ENCODE peak calls at places on chromosomes 16 and 17, in seven cellular contexts. O, C, K, H, T, Y and B are unnamed samples. For H3K36me3, the result is how much of the 10 kb centered on the place peaks cover.

GRCh38 chr16:84847554-84848415 is 28.0 kb downstream of the CRISPLD2 start:
- DNase-seq in T (no peak), C (no peak), Y (no peak), K (no peak), O (no peak), H (no peak), B (no peak)

GRCh38 chr17:35046740-35047283 is 16.7 kb downstream of the RFFL start:
- DNase-seq in C (no peak), Y (no peak), H (no peak), K (no peak), O (no peak), T (no peak), B (no peak)

GRCh38 chr16:58198022-58198683 is at the start of gene CSNK2A2:
- DNase-seq in C (peak), O (no peak), Y (peak), T (peak), K (peak), H (peak), B (peak)

GRCh38 chr17:82767041-82767754 is 15.3 kb downstream of the TBCD start:
- DNase-seq in O (no peak), C (peak), H (peak), Y (no peak), T (no peak), K (no peak), B (peak)

GRCh38 chr16:85245307-85246172 is 133.3 kb upstream of the CIBAR2 start:
- DNase-seq in K (peak), H (peak), Y (peak), T (peak), C (peak), O (no peak), B (peak)

GRCh38 chr16:85279874-85280545 is 167.7 kb upstream of the CIBAR2 start:
- DNase-seq in Y (no peak), H (no peak), O (no peak), C (no peak), K (peak), T (no peak), B (no peak)

GRCh38 chr17:79942011-79942405 is 93.7 kb downstream of the TBC1D16 start:
- DNase-seq in K (no peak), T (peak), O (no peak), H (no peak), C (no peak), Y (peak), B (peak)

GRCh38 chr16:31134625-31135534 is 647 bp downstream of the PRSS8 start:
- DNase-seq in T (no peak), Y (no peak), C (peak), K (no peak), O (no peak), H (peak), B (peak)

GRCh38 chr17:27751166-27751565 is 49.2 kb downstream of the NOS2 start:
- DNase-seq in H (no peak), C (peak), T (no peak), K (no peak), O (no peak), Y (no peak), B (no peak)

GRCh38 chr16:88830783-88831182 is 19.1 kb upstream of the APRT start:
- DNase-seq in Y (no peak), K (no peak), H (no peak), T (no peak), C (no peak), O (no peak), B (no peak)

GRCh38 chr17:3843935-3844516 is 2.0 kb downstream of the NCBP3 start:
- DNase-seq in K (no peak), T (no peak), C (no peak), H (peak), Y (no peak), O (no peak), B (peak)

GRCh38 chr16:16118337-16118736 is 105.0 kb downstream of the ABCC6 start:
- DNase-seq in T (no peak), O (no peak), C (no peak), H (no peak), Y (no peak), K (no peak), B (no peak)

GRCh38 chr17:49435630-49436029 is 20.9 kb upstream of the PHB1 start:
- DNase-seq in H (no peak), K (no peak), C (no peak), Y (no peak), O (no peak), T (no peak), B (no peak)

GRCh38 chr17:64607862-64608565 is 54.1 kb downstream of the SMURF2 start:
- DNase-seq in H (no peak), K (no peak), Y (no peak), T (no peak), C (no peak), O (no peak), B (no peak)

GRCh38 chr17:83176272-83176955 is 97.0 kb downstream of the METRNL start:
- DNase-seq in K (peak), O (no peak), H (no peak), T (no peak), C (peak), Y (no peak), B (no peak)

GRCh38 chr17:47694018-47694817 is at the start of gene TBKBP1:
- DNase-seq in C (peak), T (peak), O (no peak), Y (peak), H (no peak), K (peak), B (peak)

GRCh38 chr17:80105762-80106161 is 4.4 kb downstream of the GAA start:
- DNase-seq in O (no peak), T (no peak), Y (peak), C (no peak), K (no peak), H (peak), B (no peak)

GRCh38 chr17:14209215-14209614 is 27.4 kb downstream of the CDRT15 start:
- DNase-seq in H (no peak), C (no peak), T (no peak), O (peak), K (no peak), Y (no peak), B (no peak)

GRCh38 chr16:53827741-53828140 is 123.8 kb downstream of the FTO start:
- DNase-seq in K (no peak), O (no peak), H (no peak), C (no peak), Y (no peak), T (no peak), B (no peak)

GRCh38 chr16:29748077-29748759 is 2.4 kb upstream of the C16orf54 start:
- DNase-seq in Y (no peak), H (no peak), O (no peak), K (no peak), C (no peak), T (no peak), B (no peak)

GRCh38 chr16:31348578-31348977 is 6.4 kb upstream of the ITGAX start:
- DNase-seq in K (no peak), Y (no peak), O (no peak), C (no peak), T (no peak), H (no peak), B (no peak)

GRCh38 chr17:63434951-63435571 is 11.0 kb downstream of the CYB561 start:
- DNase-seq in Y (no peak), C (no peak), O (no peak), K (peak), H (peak), T (peak), B (peak)

GRCh38 chr16:59698341-59698979 is 964.3 kb upstream of the GOT2 start:
- DNase-seq in Y (no peak), H (no peak), K (no peak), C (no peak), O (no peak), T (no peak), B (no peak)

GRCh38 chr17:78697122-78697845 is 84.8 kb downstream of the CYTH1 start:
- DNase-seq in T (no peak), H (no peak), K (no peak), O (no peak), Y (no peak), C (no peak), B (no peak)

GRCh38 chr17:67469208-67469980 is 92.3 kb downstream of the PITPNC1 start:
- DNase-seq in H (no peak), O (no peak), T (no peak), C (no peak), K (no peak), Y (no peak), B (no peak)

GRCh38 chr16:22969567-22969966 is 155.6 kb downstream of the HS3ST2 start:
- DNase-seq in C (no peak), O (no peak), K (no peak), H (no peak), T (peak), Y (no peak), B (no peak)

GRCh38 chr17:38877130-38877851 is 7.4 kb downstream of the LASP1 start:
- DNase-seq in Y (no peak), K (no peak), T (no peak), H (no peak), O (no peak), C (no peak), B (no peak)

GRCh38 chr17:1577186-1577585 is 14.6 kb upstream of the PITPNA start:
- DNase-seq in K (peak), O (peak), T (peak), H (peak), C (no peak), Y (peak), B (peak)

GRCh38 chr16:56675685-56676210 is 6.1 kb downstream of the MT1H start:
- DNase-seq in O (no peak), H (no peak), T (no peak), Y (no peak), C (peak), K (no peak), B (no peak)

GRCh38 chr17:72173475-72174116 is 52.8 kb downstream of the SOX9 start:
- DNase-seq in H (no peak), Y (no peak), T (no peak), O (no peak), K (no peak), C (no peak), B (peak)

GRCh38 chr17:10198509-10199249 is at the start of gene GAS7:
- DNase-seq in K (peak), O (peak), H (peak), C (peak), Y (peak), T (peak), B (peak)

GRCh38 chr17:40290629-40291296 is 3.1 kb downstream of the CDC6 start:
- DNase-seq in O (no peak), K (no peak), Y (no peak), T (peak), H (peak), C (no peak), B (peak)

GRCh38 chr16:87174061-87174460 is 143.1 kb downstream of the C16orf95 start:
- DNase-seq in T (no peak), K (no peak), Y (no peak), H (no peak), C (no peak), O (no peak), B (no peak)

GRCh38 chr17:57653279-57653678 is 91.8 kb downstream of the CCDC182 start:
- DNase-seq in T (no peak), H (no peak), K (no peak), O (no peak), Y (no peak), C (no peak), B (no peak)
- H3K36me3 ChIP-seq in T (under half), H (under half), K (under half), O (under half), Y (under half), C (under half), B (under half)

GRCh38 chr17:61461586-61461966 is 9.4 kb downstream of the TBX4 start:
- DNase-seq in Y (no peak), H (no peak), K (no peak), T (no peak), C (no peak), O (no peak), B (no peak)
- TF ChIP-seq CTCF in Y (no peak), H (no peak), K (no peak), T (no peak), C (no peak), O (no peak), B (no peak)

DNA sequence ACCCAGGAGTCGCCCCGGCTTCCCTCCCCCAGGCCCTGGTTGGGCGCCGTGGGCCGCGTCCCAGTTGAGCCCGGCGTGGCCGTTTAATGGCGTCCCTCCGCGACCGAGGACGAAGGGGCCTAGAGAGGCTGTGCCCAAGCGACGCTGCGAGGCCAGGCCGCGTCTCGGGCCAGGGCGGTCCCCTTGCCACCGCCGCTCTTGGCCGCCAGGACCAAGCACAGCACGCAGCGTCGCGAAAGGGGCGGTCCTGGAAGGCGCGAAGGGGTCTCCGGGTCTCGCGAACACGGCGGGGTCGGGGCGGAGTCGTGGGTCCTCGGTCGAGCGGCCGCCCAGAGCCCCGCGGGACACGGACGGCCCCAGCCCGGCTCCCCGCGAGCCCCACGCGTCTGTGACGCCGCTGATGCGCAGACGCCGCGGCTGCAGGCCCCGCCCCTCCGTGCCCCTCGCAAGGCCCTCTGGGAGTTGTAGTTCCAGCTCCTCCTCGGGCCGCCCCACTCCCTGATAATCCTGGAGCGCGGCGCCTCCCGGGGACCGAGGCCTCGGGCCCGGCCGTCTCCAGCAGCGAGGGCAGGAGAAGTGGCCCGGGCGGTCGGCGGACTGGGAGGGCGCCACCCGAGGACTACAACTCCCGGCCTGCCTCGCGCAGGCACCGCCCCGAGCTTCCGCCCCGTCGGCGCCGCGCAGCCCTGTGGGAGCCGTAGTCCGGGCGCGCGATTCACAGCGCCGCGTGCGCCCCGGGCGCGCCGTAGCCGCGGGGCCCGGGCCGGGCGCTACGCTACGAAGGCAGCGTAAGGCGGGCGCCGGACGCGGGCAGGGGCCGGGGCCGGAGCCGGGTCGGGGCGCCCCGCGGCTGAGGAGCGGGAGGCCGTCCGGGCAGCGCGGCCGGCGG is at the start of gene CAPN15:
- DNase-seq in Y (peak), T (peak), O (peak), H (peak), K (peak), C (peak), B (peak)
- TF ChIP-seq POLR2A in Y (peak), T (peak), O (peak), H (no peak), K (peak), C (peak), B (peak)

GRCh38 chr17:7501729-7502128 is 17.6 kb downstream of the POLR2A start:
- DNase-seq in Y (no peak), O (no peak), K (no peak), C (no peak), T (no peak), H (no peak), B (no peak)
- H3K36me3 ChIP-seq in Y (under half), O (half or more), K (half or more), C (half or more), T (under half), H (half or more), B (half or more)

DNA sequence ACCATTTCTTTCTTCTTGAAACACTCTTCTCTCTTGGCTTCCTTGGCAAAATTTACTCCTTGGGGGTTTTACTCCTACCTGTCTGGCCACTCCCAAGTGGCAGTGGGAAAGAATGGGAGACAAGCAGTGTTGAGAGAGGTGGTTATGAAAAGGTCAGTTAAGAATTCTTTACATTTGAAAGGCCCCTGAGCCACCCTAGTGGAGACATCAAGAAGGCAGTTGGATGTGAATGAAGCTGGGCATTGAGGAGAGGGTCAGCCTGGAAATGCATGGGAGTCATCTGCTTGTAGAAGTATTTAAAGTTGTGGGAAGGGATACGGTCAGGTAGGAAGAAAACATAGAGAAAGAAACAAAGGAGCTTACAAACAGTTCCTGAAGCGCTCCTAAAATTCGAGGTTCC is 42.3 kb upstream of the CCNF start:
- DNase-seq in T (no peak), C (peak), H (no peak), O (no peak), K (no peak), Y (no peak), B (no peak)
- TF ChIP-seq CTCF in T (no peak), C (peak), H (no peak), O (no peak), K (no peak), Y (no peak), B (no peak)

GRCh38 chr17:17593222-17593620 is 1.7 kb upstream of the PEMT start:
- DNase-seq in Y (no peak), O (no peak), T (no peak), H (no peak), K (no peak), C (no peak), B (no peak)

GRCh38 chr17:17590883-17591407 is 563 bp downstream of the PEMT start:
- DNase-seq in H (no peak), Y (peak), C (no peak), K (no peak), T (no peak), O (no peak), B (no peak)

GRCh38 chr17:17587614-17588336 is 3.7 kb downstream of the PEMT start:
- DNase-seq in K (no peak), C (no peak), Y (no peak), O (no peak), H (no peak), T (no peak), B (no peak)

GRCh38 chr17:17590141-17590735 is 1.3 kb downstream of the PEMT start:
- DNase-seq in Y (peak), K (no peak), H (no peak), T (no peak), O (no peak), C (no peak), B (no peak)

DNA sequence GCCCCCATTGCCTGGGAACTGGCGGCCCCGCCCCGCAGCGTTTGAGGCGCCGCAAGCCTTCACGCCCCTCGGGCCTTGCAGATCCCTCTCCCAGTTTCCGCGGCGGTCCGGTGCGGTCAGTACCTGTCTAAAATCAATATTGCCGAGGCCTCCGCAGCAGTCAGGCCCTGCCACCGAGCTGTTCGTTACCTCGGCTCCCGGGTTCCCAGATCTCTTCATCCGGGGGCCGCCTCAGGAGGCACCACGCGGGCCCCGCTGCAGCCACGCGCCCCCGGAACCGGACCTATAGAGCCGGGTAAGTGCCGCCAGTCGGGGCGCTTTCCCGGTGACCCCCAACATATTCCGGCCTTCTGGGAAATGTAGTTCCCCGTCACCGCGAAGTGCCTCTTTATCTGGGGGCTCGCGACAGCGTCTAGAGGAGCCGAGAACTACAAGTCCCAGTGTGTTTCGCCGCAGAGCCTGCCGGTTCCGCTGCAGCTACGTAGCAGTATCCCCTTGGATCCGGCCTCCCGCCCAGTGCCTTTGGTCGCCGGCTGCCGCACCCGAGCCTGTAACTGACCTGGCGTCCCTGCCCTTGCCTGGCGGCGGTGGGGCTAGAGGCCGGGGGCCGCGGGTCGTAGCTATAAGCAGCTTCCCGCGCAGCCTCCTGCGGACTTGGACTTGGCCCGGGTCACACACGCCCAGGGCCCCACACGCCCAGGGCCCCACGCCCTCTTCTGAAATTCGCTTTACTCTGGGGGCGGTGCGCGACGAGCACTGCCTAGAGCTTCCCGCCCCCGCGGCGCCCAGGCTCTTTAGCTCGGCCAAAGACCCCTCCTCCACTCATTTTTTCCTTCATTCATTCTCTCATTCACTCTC is at the start of gene PEMT:
- DNase-seq in O (peak), K (peak), Y (peak), H (peak), T (peak), C (peak), B (peak)
- TF ChIP-seq POLR2A in O (no peak), K (peak), Y (peak), H (no peak), T (peak), C (peak), B (peak)

DNA sequence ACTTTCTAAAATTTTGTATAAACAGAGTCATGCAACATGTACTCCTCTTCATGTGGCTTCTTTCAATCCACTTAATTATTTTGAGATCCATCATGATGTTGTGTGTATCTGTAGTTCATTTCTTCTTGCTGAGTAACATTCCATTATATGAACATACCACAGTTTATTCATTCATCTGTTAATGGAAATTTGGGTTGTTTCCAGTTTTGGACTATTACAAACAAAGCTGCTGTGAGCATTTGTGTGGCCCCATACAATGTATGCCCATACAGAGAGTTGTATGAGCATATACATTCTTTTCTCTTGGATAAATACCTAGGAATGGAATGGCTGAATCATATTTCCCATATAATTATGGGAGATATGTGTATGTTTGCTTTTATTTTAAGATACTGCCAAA is 85.6 kb downstream of the CLEC16A start:
- DNase-seq in Y (no peak), K (no peak), C (no peak), H (no peak), T (no peak), O (no peak), B (no peak)
- H3K36me3 ChIP-seq in Y (under half), K (under half), C (under half), H (under half), T (under half), O (under half), B (under half)